ENCODE peak calls at places on chromosomes 7 and 10, in eight cellular contexts. M is spleen; W is lung; E is A549; V is bronchial epithelial cell; Z is Kasumi-1; R is T-helper 9 cell; C is activated T-helper 1 cell treated with anti-CD3 and anti-CD28 coated beads, Interleukin-12 subunit alpha, Interleukin-12 subunit beta, Interleukin-2, Interleukin-4 antibody, amounts not matched to agents 30 ng/mL and 10 ng/mL and 1 ng/mL, durations not matched to agents 14 hours and 24 hours and 36 hours. I is an unnamed sample.

GRCh38 chr7:115662676-115663075 is 367.9 kb downstream of the TFEC start:
- DNase-seq in M (no peak), W (no peak), E (no peak), V (no peak), Z (no peak), R (no peak), C (no peak), I (no peak)

GRCh38 chr10:104589871-104590270 is 51.2 kb upstream of the SORCS3 start:
- DNase-seq in M (no peak), W (no peak), E (peak), V (peak), Z (no peak), R (no peak), C (no peak), I (no peak)

GRCh38 chr10:88254091-88254490 is 329.0 kb downstream of the RNLS start:
- DNase-seq in M (no peak), W (no peak), E (peak), V (peak), Z (no peak), R (no peak), C (no peak), I (no peak)

GRCh38 chr7:44307301-44307900 is 18.0 kb downstream of the CAMK2B start:
- DNase-seq in M (no peak), W (peak), E (peak), V (peak), Z (peak), R (no peak), C (no peak), I (no peak)

GRCh38 chr7:16561943-16562342 is 35.3 kb downstream of the LRRC72 start:
- DNase-seq in M (no peak), W (no peak), E (no peak), V (no peak), Z (no peak), R (no peak), C (no peak), I (no peak)

GRCh38 chr7:119964640-119965542 is 308.1 kb upstream of the KCND2 start:
- DNase-seq in M (no peak), W (no peak), E (no peak), V (no peak), Z (no peak), R (no peak), C (no peak), I (no peak)

GRCh38 chr7:112965506-112965905 is 121.1 kb downstream of the GPR85 start:
- DNase-seq in M (no peak), W (no peak), E (no peak), V (no peak), Z (no peak), R (no peak), C (no peak), I (no peak)

GRCh38 chr10:124186956-124187355 is 93.6 kb upstream of the CHST15 start:
- DNase-seq in M (no peak), W (no peak), E (no peak), V (no peak), Z (no peak), R (no peak), C (no peak), I (no peak)

GRCh38 chr10:124674768-124675222 is 69.4 kb downstream of the FAM53B start:
- DNase-seq in M (peak), W (peak), E (no peak), V (no peak), Z (no peak), R (no peak), C (no peak), I (no peak)

GRCh38 chr7:105654994-105655900 is 74.0 kb upstream of the EFCAB10 start:
- DNase-seq in M (no peak), W (no peak), E (no peak), V (no peak), Z (peak), R (no peak), C (no peak), I (no peak)

GRCh38 chr10:74081192-74081803 is 69.3 kb downstream of the AP3M1 start:
- DNase-seq in M (no peak), W (peak), E (peak), V (peak), Z (peak), R (peak), C (peak), I (peak)

GRCh38 chr7:139602143-139602722 is 78.7 kb downstream of the CLEC2L start:
- DNase-seq in M (no peak), W (no peak), E (peak), V (peak), Z (peak), R (no peak), C (no peak), I (no peak)

GRCh38 chr7:85685901-85686300 is 499.0 kb upstream of the SEMA3D start:
- DNase-seq in M (no peak), W (no peak), E (no peak), V (peak), Z (peak), R (no peak), C (no peak), I (no peak)

I was measured in KG1.